ENCODE peak calls at places on chromosomes 4 and X, in six cellular contexts. One of them, this sample, is unnamed.

GRCh38 chrX:107485019-107485418 is 35.6 kb downstream of the FRMPD3 start:
- DNase-seq in uterus: no peak
- DNase-seq in ovary: no peak
- DNase-seq in HepG2: no peak
- DNase-seq in tibial nerve: no peak
- DNase-seq in A549: no peak
- DNase-seq in this sample: no peak

GRCh38 chr4:11428161-11428700 is 463 bp downstream of the HS3ST1 start:
- DNase-seq in ovary: peak
- DNase-seq in A549: peak
- DNase-seq in uterus: no peak
- DNase-seq in HepG2: no peak
- DNase-seq in tibial nerve: no peak
- DNase-seq in this sample: no peak

GRCh38 chrX:24081661-24082154 is 27.0 kb downstream of the EIF2S3 start:
- DNase-seq in ovary: peak
- DNase-seq in uterus: peak
- DNase-seq in HepG2: peak
- DNase-seq in tibial nerve: peak
- DNase-seq in A549: no peak
- DNase-seq in this sample: no peak

GRCh38 chr4:26048378-26048882 is 134.4 kb downstream of the SMIM20 start:
- DNase-seq in A549: no peak
- DNase-seq in HepG2: no peak
- DNase-seq in tibial nerve: peak
- DNase-seq in uterus: peak
- DNase-seq in ovary: peak
- DNase-seq in this sample: no peak

GRCh38 chrX:112941209-112941788 is 100.7 kb upstream of the AMOT start:
- DNase-seq in HepG2: no peak
- DNase-seq in A549: no peak
- DNase-seq in uterus: no peak
- DNase-seq in tibial nerve: no peak
- DNase-seq in ovary: no peak
- DNase-seq in this sample: no peak

GRCh38 chr4:185657191-185657590 is 121.9 kb upstream of the PDLIM3 start:
- DNase-seq in tibial nerve: no peak
- DNase-seq in A549: no peak
- DNase-seq in uterus: no peak
- DNase-seq in HepG2: no peak
- DNase-seq in ovary: no peak
- DNase-seq in this sample: no peak

GRCh38 chrX:19628006-19628575 is 112.8 kb upstream of the MAP3K15 start:
- DNase-seq in HepG2: no peak
- DNase-seq in tibial nerve: no peak
- DNase-seq in ovary: no peak
- DNase-seq in A549: no peak
- DNase-seq in uterus: no peak
- DNase-seq in this sample: no peak

GRCh38 chr4:89305712-89306437 is 1.7 kb downstream of the GPRIN3 start:
- DNase-seq in ovary: no peak
- DNase-seq in uterus: no peak
- DNase-seq in HepG2: no peak
- DNase-seq in tibial nerve: no peak
- DNase-seq in A549: no peak
- DNase-seq in this sample: no peak

GRCh38 chr4:6342530-6343293 is 73.1 kb downstream of the WFS1 start:
- DNase-seq in A549: no peak
- DNase-seq in uterus: peak
- DNase-seq in HepG2: no peak
- DNase-seq in tibial nerve: no peak
- DNase-seq in ovary: no peak
- DNase-seq in this sample: no peak

GRCh38 chr4:88791274-88791673 is 93.6 kb upstream of the NAP1L5 start:
- DNase-seq in tibial nerve: no peak
- DNase-seq in HepG2: peak
- DNase-seq in ovary: no peak
- DNase-seq in uterus: no peak
- DNase-seq in A549: no peak
- DNase-seq in this sample: no peak

GRCh38 chr4:6516762-6517161 is 44.3 kb upstream of the PPP2R2C start:
- DNase-seq in A549: no peak
- DNase-seq in ovary: no peak
- DNase-seq in tibial nerve: no peak
- DNase-seq in HepG2: no peak
- DNase-seq in uterus: no peak
- DNase-seq in this sample: no peak

DNA sequence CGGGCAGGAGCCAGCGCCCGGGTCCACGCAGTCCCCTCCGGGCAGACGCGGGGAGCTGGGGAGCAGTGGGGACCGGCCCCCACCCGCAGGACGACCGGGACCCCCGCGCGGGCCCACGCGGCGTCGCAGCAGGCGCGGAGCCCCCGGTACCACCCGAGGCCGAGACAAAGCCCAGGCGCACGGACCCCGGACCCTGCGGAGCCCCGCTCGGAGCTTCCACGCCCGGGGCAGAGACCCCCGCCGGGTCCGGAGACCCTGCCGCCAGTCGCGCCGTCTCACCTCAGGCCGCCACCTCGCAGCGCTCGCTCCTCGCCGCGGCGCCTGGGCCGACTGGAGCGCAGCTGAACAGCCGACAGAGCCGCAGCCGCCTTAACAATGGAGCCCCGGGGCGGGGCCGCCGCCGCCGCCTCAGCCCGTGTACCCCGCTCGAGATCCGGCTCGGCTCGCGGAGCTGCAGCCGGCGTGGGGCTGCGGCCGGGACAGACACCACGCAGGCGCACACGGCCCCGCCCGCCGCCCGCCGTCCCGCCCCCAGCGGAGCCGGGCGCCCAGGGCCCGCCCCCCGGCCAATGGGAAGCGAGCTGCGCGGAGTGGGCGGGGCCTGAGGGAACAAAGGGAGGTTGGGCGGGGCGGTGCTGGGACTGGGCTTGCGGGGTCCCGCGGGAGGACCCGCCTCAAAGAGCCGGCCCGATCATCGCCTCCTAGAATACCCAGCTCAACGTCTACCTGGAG is at the start of gene AFAP1:
- DNase-seq in HepG2: peak
- DNase-seq in ovary: peak
- DNase-seq in tibial nerve: peak
- DNase-seq in uterus: peak
- DNase-seq in A549: peak
- DNase-seq in this sample: peak
- TF ChIP-seq POLR2A in HepG2: no peak
- TF ChIP-seq POLR2A in ovary: peak
- TF ChIP-seq POLR2A in tibial nerve: peak
- TF ChIP-seq POLR2A in uterus: peak
- TF ChIP-seq POLR2A in A549: peak
- TF ChIP-seq POLR2A in this sample: no peak

DNA sequence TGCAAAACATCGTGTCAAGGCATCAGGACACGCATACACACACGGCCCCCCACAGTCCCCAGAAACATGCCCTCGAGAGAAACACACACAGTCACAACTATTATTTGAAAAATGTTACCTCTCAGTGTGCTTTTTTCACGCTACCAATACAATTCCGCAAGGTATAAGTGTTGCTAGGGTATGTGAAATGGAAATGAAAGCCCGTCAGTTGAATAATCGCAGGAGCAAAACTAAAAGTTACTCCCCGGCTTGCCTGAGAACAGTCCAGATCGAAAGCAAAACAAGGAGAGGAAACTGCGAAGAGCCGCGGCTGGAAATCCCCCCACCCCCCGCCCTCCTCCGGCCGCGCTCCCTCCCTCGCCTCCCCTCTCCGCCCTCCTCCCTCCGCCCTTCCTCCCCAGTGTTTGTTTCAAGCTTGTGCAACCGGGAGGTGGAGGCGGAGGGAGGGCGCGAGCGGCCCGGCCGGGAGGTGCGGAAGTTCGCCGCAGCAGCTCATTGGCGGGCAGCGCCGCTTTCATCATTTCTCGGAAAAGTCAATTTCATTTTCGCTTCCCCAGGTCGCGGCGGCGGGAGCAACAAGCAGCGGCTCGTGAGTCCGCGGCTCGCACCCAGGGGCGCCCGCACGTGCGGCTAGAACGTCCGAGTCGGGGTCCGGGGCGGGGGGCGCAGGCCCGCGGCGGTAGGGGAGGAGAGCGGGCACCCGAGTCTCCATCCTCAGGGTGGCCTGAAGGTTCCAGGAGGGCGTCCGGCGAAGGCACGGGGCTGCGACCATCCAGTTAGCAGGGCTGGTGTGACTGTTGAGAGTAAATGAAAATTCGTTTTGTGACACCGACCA is at the start of gene IRF2:
- DNase-seq in uterus: peak
- DNase-seq in HepG2: peak
- DNase-seq in A549: peak
- DNase-seq in ovary: peak
- DNase-seq in tibial nerve: peak
- DNase-seq in this sample: peak
- TF ChIP-seq POLR2A in uterus: peak
- TF ChIP-seq POLR2A in HepG2: peak
- TF ChIP-seq POLR2A in A549: no peak
- TF ChIP-seq POLR2A in ovary: peak
- TF ChIP-seq POLR2A in tibial nerve: peak
- TF ChIP-seq POLR2A in this sample: peak

GRCh38 chr4:155758500-155759371 is at the start of gene GUCY1B1:
- DNase-seq in HepG2: no peak
- DNase-seq in A549: peak
- DNase-seq in tibial nerve: peak
- DNase-seq in uterus: peak
- DNase-seq in ovary: peak
- DNase-seq in this sample: peak
- TF ChIP-seq POLR2A in HepG2: no peak
- TF ChIP-seq POLR2A in A549: no peak
- TF ChIP-seq POLR2A in tibial nerve: no peak
- TF ChIP-seq POLR2A in uterus: peak
- TF ChIP-seq POLR2A in ovary: no peak
- TF ChIP-seq POLR2A in this sample: no peak

GRCh38 chr4:143559757-143560147 is 46.2 kb downstream of the SMARCA5 start:
- DNase-seq in HepG2: no peak
- DNase-seq in tibial nerve: no peak
- DNase-seq in ovary: peak
- DNase-seq in uterus: no peak
- DNase-seq in A549: no peak
- DNase-seq in this sample: no peak

GRCh38 chr4:143554728-143555597 is 41.5 kb downstream of the SMARCA5 start:
- DNase-seq in ovary: no peak
- DNase-seq in tibial nerve: no peak
- DNase-seq in uterus: no peak
- DNase-seq in A549: no peak
- DNase-seq in HepG2: no peak
- DNase-seq in this sample: no peak

GRCh38 chr4:143558286-143558685 is 44.8 kb downstream of the SMARCA5 start:
- DNase-seq in tibial nerve: no peak
- DNase-seq in A549: no peak
- DNase-seq in ovary: no peak
- DNase-seq in HepG2: no peak
- DNase-seq in uterus: no peak
- DNase-seq in this sample: no peak

GRCh38 chr4:143555676-143556075 is 42.2 kb downstream of the SMARCA5 start:
- DNase-seq in uterus: no peak
- DNase-seq in tibial nerve: no peak
- DNase-seq in HepG2: no peak
- DNase-seq in A549: no peak
- DNase-seq in ovary: no peak
- DNase-seq in this sample: no peak

GRCh38 chr4:143558823-143559756 is 45.6 kb downstream of the SMARCA5 start:
- DNase-seq in uterus: peak
- DNase-seq in HepG2: peak
- DNase-seq in tibial nerve: peak
- DNase-seq in A549: peak
- DNase-seq in ovary: peak
- DNase-seq in this sample: peak
- TF ChIP-seq POLR2A in uterus: no peak
- TF ChIP-seq POLR2A in HepG2: peak
- TF ChIP-seq POLR2A in tibial nerve: no peak
- TF ChIP-seq POLR2A in A549: no peak
- TF ChIP-seq POLR2A in ovary: no peak
- TF ChIP-seq POLR2A in this sample: peak

GRCh38 chr4:70901607-70901983 is 574 bp upstream of the MOB1B start:
- DNase-seq in tibial nerve: no peak
- DNase-seq in A549: no peak
- DNase-seq in uterus: no peak
- DNase-seq in ovary: no peak
- DNase-seq in HepG2: peak
- DNase-seq in this sample: no peak
- TF ChIP-seq POLR2A in tibial nerve: no peak
- TF ChIP-seq POLR2A in A549: no peak
- TF ChIP-seq POLR2A in uterus: no peak
- TF ChIP-seq POLR2A in ovary: no peak
- TF ChIP-seq POLR2A in HepG2: no peak
- TF ChIP-seq POLR2A in this sample: no peak

GRCh38 chr4:1167244-1167949 is 5.0 kb downstream of the SPON2 start:
- DNase-seq in uterus: peak
- DNase-seq in HepG2: peak
- DNase-seq in tibial nerve: peak
- DNase-seq in ovary: peak
- DNase-seq in A549: peak
- DNase-seq in this sample: peak

GRCh38 chr4:1164956-1165545 is 7.3 kb downstream of the SPON2 start:
- DNase-seq in ovary: no peak
- DNase-seq in A549: no peak
- DNase-seq in tibial nerve: no peak
- DNase-seq in uterus: no peak
- DNase-seq in HepG2: no peak
- DNase-seq in this sample: no peak

GRCh38 chr4:1164444-1164843 is 7.9 kb downstream of the SPON2 start:
- DNase-seq in uterus: no peak
- DNase-seq in A549: no peak
- DNase-seq in HepG2: no peak
- DNase-seq in ovary: no peak
- DNase-seq in tibial nerve: no peak
- DNase-seq in this sample: no peak

GRCh38 chr4:1168291-1169031 is 3.9 kb downstream of the SPON2 start:
- DNase-seq in HepG2: no peak
- DNase-seq in tibial nerve: no peak
- DNase-seq in ovary: no peak
- DNase-seq in uterus: no peak
- DNase-seq in A549: no peak
- DNase-seq in this sample: no peak

GRCh38 chr4:1166509-1167243 is 5.7 kb downstream of the SPON2 start:
- DNase-seq in tibial nerve: no peak
- DNase-seq in ovary: no peak
- DNase-seq in HepG2: no peak
- DNase-seq in uterus: no peak
- DNase-seq in A549: no peak
- DNase-seq in this sample: no peak
- TF ChIP-seq POLR2A in tibial nerve: no peak
- TF ChIP-seq POLR2A in ovary: no peak
- TF ChIP-seq POLR2A in HepG2: no peak
- TF ChIP-seq POLR2A in uterus: no peak
- TF ChIP-seq POLR2A in A549: no peak
- TF ChIP-seq POLR2A in this sample: no peak

GRCh38 chr4:54607521-54607920 is 50.2 kb upstream of the KIT start:
- DNase-seq in ovary: no peak
- DNase-seq in HepG2: no peak
- DNase-seq in uterus: no peak
- DNase-seq in A549: no peak
- DNase-seq in tibial nerve: no peak
- DNase-seq in this sample: no peak

GRCh38 chr4:54609310-54609709 is 48.4 kb upstream of the KIT start:
- DNase-seq in HepG2: no peak
- DNase-seq in ovary: no peak
- DNase-seq in uterus: no peak
- DNase-seq in A549: no peak
- DNase-seq in tibial nerve: no peak
- DNase-seq in this sample: no peak

GRCh38 chr4:54607067-54607466 is 50.7 kb upstream of the KIT start:
- DNase-seq in tibial nerve: no peak
- DNase-seq in A549: no peak
- DNase-seq in ovary: no peak
- DNase-seq in HepG2: no peak
- DNase-seq in uterus: no peak
- DNase-seq in this sample: no peak
- TF ChIP-seq POLR2A in tibial nerve: no peak
- TF ChIP-seq POLR2A in A549: no peak
- TF ChIP-seq POLR2A in ovary: no peak
- TF ChIP-seq POLR2A in HepG2: no peak
- TF ChIP-seq POLR2A in uterus: no peak
- TF ChIP-seq POLR2A in this sample: no peak

This sample was measured in GM12892.